ENCODE peak calls at places on chromosomes 4 and X, in nine cellular contexts. V is activated T-cell treated with anti-CD3 and anti-CD28 coated beads for 1 hour; O is naive B cell; T is foreskin fibroblast; E is left ventricle myocardium inferior; B is Caki2; M is stimulated activated CD8-positive, alpha-beta memory T cell treated with anti-CD3 and anti-CD28 coated beads, Interleukin-7, amount 100 ng/mL, for 4 hours; L is cardiac muscle cell; G is sciatic nerve. P is an unnamed sample.

GRCh38 chrX:39445336-39445735 is 644.1 kb downstream of the MID1IP1 start:
- DNase-seq in T (no peak), B (no peak), L (peak; percentile 11), V (peak; percentile 20), M (peak; percentile 17), O (no peak), G (no peak), E (no peak), P (no peak)

GRCh38 chr4:518569-519083 is 19.6 kb downstream of the PIGG start:
- DNase-seq in M (no peak), V (no peak), B (no peak), E (no peak), G (no peak), L (no peak), O (no peak), T (no peak), P (no peak)

GRCh38 chrX:111352424-111352823 is 59.6 kb downstream of the DCX start:
- DNase-seq in V (no peak), L (peak; percentile 58), T (no peak), M (no peak), E (peak; percentile 23), B (no peak), G (no peak), O (no peak), P (no peak)

GRCh38 chrX:28177202-28177601 is 196.0 kb upstream of the DCAF8L1 start:
- DNase-seq in T (no peak), E (no peak), O (no peak), M (no peak), B (no peak), V (no peak), G (no peak), L (no peak), P (no peak)

GRCh38 chr4:141241986-141242385 is 21.3 kb downstream of the ZNF330 start:
- DNase-seq in G (no peak), V (no peak), L (no peak), E (no peak), M (no peak), O (no peak), B (no peak), T (no peak), P (no peak)

GRCh38 chrX:17844236-17844635 is 16.9 kb downstream of the RAI2 start:
- DNase-seq in E (no peak), B (no peak), M (no peak), O (no peak), T (no peak), V (no peak), L (no peak), G (no peak), P (no peak)

GRCh38 chr4:27082786-27083185 is 222.1 kb downstream of the STIM2 start:
- DNase-seq in M (no peak), T (no peak), B (no peak), G (no peak), V (no peak), O (no peak), L (no peak), E (no peak), P (no peak)

GRCh38 chr4:140686799-140687198 is 69.4 kb downstream of the TBC1D9 start:
- DNase-seq in E (no peak), T (no peak), V (no peak), M (no peak), B (no peak), L (no peak), O (no peak), G (no peak), P (no peak)

GRCh38 chrX:29295987-29296680 is 708.9 kb downstream of the IL1RAPL1 start:
- DNase-seq in M (no peak), O (no peak), T (no peak), E (no peak), L (peak; percentile 54), B (no peak), V (no peak), G (no peak), P (no peak)

GRCh38 chrX:2474963-2475726 is 25.6 kb downstream of the DHRSX start:
- DNase-seq in T (no peak), B (no peak), L (no peak), V (no peak), M (no peak), O (no peak), G (no peak), E (no peak), P (no peak)

GRCh38 chrX:20029728-20030127 is 38.9 kb upstream of the BCLAF3 start:
- DNase-seq in G (no peak), O (no peak), M (no peak), L (no peak), V (no peak), T (no peak), E (no peak), B (peak; percentile 14), P (peak; percentile 12)

GRCh38 chr4:38011484-38012162 is 51.4 kb downstream of the PTTG2 start:
- DNase-seq in M (no peak), O (no peak), V (no peak), B (no peak), L (no peak), G (no peak), T (no peak), E (no peak), P (no peak)

GRCh38 chr4:1330761-1331590 is 16.0 kb upstream of the UVSSA start:
- DNase-seq in L (no peak), B (no peak), E (no peak), T (no peak), G (no peak), M (peak; percentile 53), O (no peak), V (peak; percentile 34), P (no peak)

GRCh38 chr4:168637872-168638756 is 141.3 kb downstream of the PALLD start:
- DNase-seq in G (no peak), B (no peak), M (no peak), V (no peak), L (peak; percentile 62), E (no peak), T (no peak), O (no peak), P (no peak)

GRCh38 chr4:4984186-4984585 is 35.1 kb downstream of the CYTL1 start:
- DNase-seq in O (no peak), E (no peak), V (no peak), L (no peak), M (no peak), G (no peak), B (no peak), T (no peak), P (no peak)

GRCh38 chr4:98542011-98542410 is 116.4 kb downstream of the TSPAN5 start:
- DNase-seq in V (no peak), B (no peak), L (no peak), G (no peak), O (no peak), M (no peak), T (no peak), E (no peak), P (no peak)

GRCh38 chrX:122094611-122095010 is 1047.2 kb downstream of the GLUD2 start:
- DNase-seq in V (no peak), E (no peak), M (no peak), B (peak; percentile 4), G (no peak), T (peak; percentile 57), L (peak; percentile 16), O (no peak), P (no peak)

GRCh38 chr4:74619931-74620702 is 174.2 kb downstream of the BTC start:
- DNase-seq in G (no peak), T (no peak), B (no peak), L (peak; percentile 76), M (no peak), V (no peak), E (no peak), O (no peak), P (no peak)

GRCh38 chr4:96675916-96676315 is 836.0 kb downstream of the PDHA2 start:
- DNase-seq in V (no peak), E (no peak), G (no peak), L (peak; percentile 32), T (no peak), O (no peak), M (no peak), B (no peak), P (no peak)

GRCh38 chr4:128986019-128986418 is 107.3 kb downstream of the SCLT1 start:
- DNase-seq in O (no peak), B (no peak), L (no peak), T (no peak), G (no peak), V (no peak), M (no peak), E (no peak), P (no peak)

GRCh38 chrX:118251251-118251650 is 94.7 kb upstream of the WDR44 start:
- DNase-seq in E (no peak), M (no peak), V (no peak), B (no peak), L (peak; percentile 27), O (no peak), T (peak; percentile 38), G (no peak), P (no peak)

GRCh38 chrX:68936608-68937007 is 107.8 kb downstream of the EFNB1 start:
- DNase-seq in E (no peak), T (peak; percentile 64), M (no peak), G (no peak), V (no peak), B (peak; percentile 1), L (peak; percentile 77), O (no peak), P (no peak)

GRCh38 chrX:18461431-18461830 is 36.0 kb downstream of the CDKL5 start:
- DNase-seq in O (no peak), V (no peak), G (no peak), B (no peak), M (no peak), E (no peak), T (no peak), L (peak; percentile 2), P (no peak)

GRCh38 chr4:83793481-83793880 is 257.6 kb downstream of the GPAT3 start:
- DNase-seq in B (no peak), G (no peak), O (no peak), T (no peak), L (no peak), E (no peak), V (no peak), M (no peak), P (no peak)

GRCh38 chr4:67465032-67465762 is 80.1 kb downstream of the CENPC start:
- DNase-seq in G (no peak), V (no peak), L (no peak), O (no peak), T (peak; percentile 4), B (no peak), E (no peak), M (no peak), P (no peak)

GRCh38 chrX:41010188-41010846 is 74.9 kb upstream of the USP9X start:
- DNase-seq in O (peak; percentile 39), T (peak; percentile 77), V (peak; percentile 9), M (peak; percentile 12), E (peak; percentile 73), L (peak; percentile 98), G (peak; percentile 81), B (no peak), P (peak; percentile 12)

GRCh38 chr4:2800691-2801596 is 8.1 kb downstream of the SH3BP2 start:
- DNase-seq in T (peak; percentile 44), L (peak; percentile 95), M (no peak), E (peak; percentile 90), G (peak; percentile 90), O (peak; percentile 65), B (peak; percentile 75), V (no peak), P (no peak)

GRCh38 chr4:4858527-4858926 is 938 bp upstream of the MSX1 start:
- DNase-seq in L (no peak), V (no peak), E (no peak), O (no peak), T (no peak), B (no peak), G (no peak), M (no peak), P (no peak)

GRCh38 chr4:48247142-48247877 is 22.3 kb downstream of the TEC start:
- DNase-seq in V (no peak), M (no peak), O (no peak), G (no peak), E (no peak), B (no peak), T (no peak), L (peak; percentile 72), P (no peak)

GRCh38 chr4:184762100-184762499 is 28.2 kb upstream of the CENPU start:
- DNase-seq in B (no peak), G (no peak), T (no peak), M (peak; percentile 21), O (no peak), V (no peak), E (no peak), L (no peak), P (peak; percentile 47)

GRCh38 chr4:48578132-48578964 is 88.3 kb downstream of the ZAR1 start:
- DNase-seq in E (no peak), O (peak; percentile 46), L (peak; percentile 87), V (peak; percentile 36), M (peak; percentile 25), B (peak; percentile 51), T (peak; percentile 61), G (no peak), P (peak; percentile 12)

P was measured in GM19239.